ENCODE peak calls at places on chromosome 11, in five cellular contexts. B is SK-N-SH, F is tibial nerve, K is tibial artery, A is left ventricle myocardium inferior. I is an unnamed sample.

GRCh38 chr11:16737860-16738197 is 618 bp upstream of the C11orf58 start:
- DNase-seq in K (no peak), B (peak), A (no peak), F (no peak), I (no peak)

GRCh38 chr11:111691176-111691575 is 75.0 kb downstream of the PPP2R1B start:
- DNase-seq in B (no peak), A (no peak), F (no peak), K (no peak), I (no peak)

GRCh38 chr11:2929880-2930704 is 872 bp upstream of the PHLDA2 start:
- DNase-seq in F (no peak), B (peak), A (no peak), K (peak), I (no peak)

GRCh38 chr11:44005956-44006355 is 41.8 kb upstream of the ACCSL start:
- DNase-seq in B (no peak), A (no peak), K (no peak), F (no peak), I (no peak)

GRCh38 chr11:95563859-95564258 is 225.7 kb downstream of the FAM76B start:
- DNase-seq in A (no peak), F (no peak), B (no peak), K (no peak), I (no peak)

GRCh38 chr11:43942651-43943356 is 367 bp downstream of the C11orf96 start:
- DNase-seq in F (no peak), B (peak), A (no peak), K (no peak), I (no peak)

GRCh38 chr11:116976941-116977570 is 121.2 kb downstream of the SIK3 start:
- DNase-seq in A (no peak), F (no peak), K (no peak), B (no peak), I (no peak)

GRCh38 chr11:68264244-68264643 is 7.5 kb downstream of the C11orf24 start:
- DNase-seq in K (no peak), A (no peak), B (no peak), F (no peak), I (no peak)

GRCh38 chr11:84289381-84289906 is 1003.3 kb upstream of the CCDC90B start:
- DNase-seq in A (no peak), B (no peak), K (no peak), F (no peak), I (no peak)

GRCh38 chr11:6757373-6757967 is 14.3 kb downstream of the OR2AG2 start:
- DNase-seq in F (no peak), A (peak), B (peak), K (peak), I (peak)

GRCh38 chr11:9039194-9039593 is 35.4 kb upstream of the NRIP3 start:
- DNase-seq in F (no peak), B (no peak), K (no peak), A (no peak), I (no peak)

GRCh38 chr11:1544536-1544935 is 27.5 kb downstream of the DUSP8 start:
- DNase-seq in B (no peak), F (no peak), K (no peak), A (no peak), I (no peak)

GRCh38 chr11:122068096-122068495 is 47.9 kb downstream of the BLID start:
- DNase-seq in F (no peak), K (no peak), B (no peak), A (no peak), I (no peak)

GRCh38 chr11:102368472-102368871 is 21.5 kb downstream of the BIRC2 start:
- DNase-seq in F (no peak), A (no peak), K (no peak), B (no peak), I (no peak)

GRCh38 chr11:13826505-13827278 is 135.8 kb upstream of the SPON1 start:
- DNase-seq in F (no peak), B (no peak), A (no peak), K (no peak), I (no peak)

GRCh38 chr11:34810107-34810562 is 106.0 kb downstream of the APIP start:
- DNase-seq in K (no peak), B (no peak), A (no peak), F (no peak), I (no peak)

GRCh38 chr11:101003468-101003867 is 126.1 kb downstream of the PGR start:
- DNase-seq in K (no peak), A (no peak), B (peak), F (no peak), I (no peak)

GRCh38 chr11:65429724-65430405 is 7.3 kb downstream of the NEAT1 start:
- DNase-seq in B (no peak), F (no peak), K (peak), A (peak), I (no peak)

GRCh38 chr11:106424111-106424510 is 346.6 kb downstream of the AASDHPPT start:
- DNase-seq in F (no peak), A (no peak), B (no peak), K (no peak), I (no peak)

GRCh38 chr11:68816917-68817419 is 24.7 kb downstream of the CPT1A start:
- DNase-seq in K (no peak), B (no peak), F (no peak), A (no peak), I (no peak)

GRCh38 chr11:77428598-77428997 is 45.3 kb downstream of the PAK1 start:
- DNase-seq in A (no peak), K (no peak), B (no peak), F (no peak), I (no peak)

GRCh38 chr11:47259178-47259977 is 1.6 kb downstream of the NR1H3 start:
- DNase-seq in F (no peak), K (no peak), A (no peak), B (peak), I (peak)

GRCh38 chr11:64007160-64007628 is 21.0 kb downstream of the OTUB1 start:
- DNase-seq in K (peak), A (no peak), B (peak), F (no peak), I (no peak)

GRCh38 chr11:65366340-65366773 is 11.8 kb downstream of the TIGD3 start:
- DNase-seq in B (peak), A (no peak), K (no peak), F (no peak), I (no peak)

GRCh38 chr11:65888163-65888814 is at the start of gene FIBP:
- DNase-seq in K (peak), F (peak), A (peak), B (peak), I (peak)

GRCh38 chr11:94793822-94794221 is 25.7 kb downstream of the AMOTL1 start:
- DNase-seq in F (no peak), B (no peak), A (no peak), K (no peak), I (no peak)

GRCh38 chr11:116688202-116688540 is 84.6 kb downstream of the BUD13 start:
- DNase-seq in B (no peak), F (no peak), K (no peak), A (no peak), I (no peak)

GRCh38 chr11:107257660-107258059 is 200.0 kb downstream of the CWF19L2 start:
- DNase-seq in F (no peak), A (no peak), B (no peak), K (no peak), I (no peak)

GRCh38 chr11:9104581-9104980 is 13.2 kb upstream of the SCUBE2 start:
- DNase-seq in A (no peak), K (no peak), F (no peak), B (no peak), I (no peak)

GRCh38 chr11:18259259-18259658 is 6.8 kb upstream of the SAA1 start:
- DNase-seq in K (no peak), A (no peak), F (no peak), B (no peak), I (no peak)

DNA sequence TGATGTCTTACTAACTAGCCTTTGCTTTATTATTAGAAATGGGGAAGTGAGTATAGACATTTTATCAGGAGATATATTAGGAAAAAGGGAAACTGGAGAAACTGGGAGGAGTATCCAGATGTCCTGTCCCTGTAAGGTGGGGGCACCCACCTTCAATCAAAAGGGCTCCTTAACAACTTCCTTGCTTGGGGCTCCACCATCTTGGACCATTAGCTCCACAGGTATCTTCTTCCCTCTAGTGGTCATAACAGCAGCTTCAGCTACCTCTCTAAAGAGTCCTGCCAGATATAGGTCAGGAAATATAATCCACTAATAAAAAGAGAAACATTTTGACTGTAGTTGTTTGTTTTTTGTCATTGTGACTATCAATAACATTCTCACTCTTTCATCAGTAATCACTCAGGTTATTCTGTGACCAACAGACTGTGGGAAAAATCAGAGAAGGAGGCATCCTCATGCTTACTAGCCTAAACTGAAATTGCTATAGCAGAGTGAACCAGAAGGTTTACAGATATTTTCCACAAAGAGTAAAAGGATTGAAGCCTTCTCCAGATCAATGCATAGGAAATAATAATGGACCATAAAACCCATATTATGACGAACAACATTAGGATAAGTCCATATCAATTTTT is 10.4 kb downstream of the OR51B4 start:
- DNase-seq in A (no peak), K (no peak), B (peak), F (no peak), I (no peak)
- TF ChIP-seq CTCF in A (no peak), K (peak), B (peak), F (peak), I (no peak)

GRCh38 chr11:119277660-119278059 is 39.3 kb downstream of the MCAM start:
- DNase-seq in F (no peak), A (no peak), K (no peak), B (no peak), I (no peak)

GRCh38 chr11:119273721-119274120 is 43.2 kb downstream of the MCAM start:
- DNase-seq in F (no peak), A (no peak), K (no peak), B (no peak), I (no peak)
- H3K27ac ChIP-seq in F (no peak), A (no peak), K (no peak), B (no peak), I (no peak)

GRCh38 chr11:123729602-123730001 is 11.9 kb downstream of the ZNF202 start:
- DNase-seq in K (no peak), A (no peak), B (no peak), F (no peak), I (no peak)
- TF ChIP-seq CTCF in K (no peak), A (no peak), B (no peak), F (no peak), I (no peak)

DNA sequence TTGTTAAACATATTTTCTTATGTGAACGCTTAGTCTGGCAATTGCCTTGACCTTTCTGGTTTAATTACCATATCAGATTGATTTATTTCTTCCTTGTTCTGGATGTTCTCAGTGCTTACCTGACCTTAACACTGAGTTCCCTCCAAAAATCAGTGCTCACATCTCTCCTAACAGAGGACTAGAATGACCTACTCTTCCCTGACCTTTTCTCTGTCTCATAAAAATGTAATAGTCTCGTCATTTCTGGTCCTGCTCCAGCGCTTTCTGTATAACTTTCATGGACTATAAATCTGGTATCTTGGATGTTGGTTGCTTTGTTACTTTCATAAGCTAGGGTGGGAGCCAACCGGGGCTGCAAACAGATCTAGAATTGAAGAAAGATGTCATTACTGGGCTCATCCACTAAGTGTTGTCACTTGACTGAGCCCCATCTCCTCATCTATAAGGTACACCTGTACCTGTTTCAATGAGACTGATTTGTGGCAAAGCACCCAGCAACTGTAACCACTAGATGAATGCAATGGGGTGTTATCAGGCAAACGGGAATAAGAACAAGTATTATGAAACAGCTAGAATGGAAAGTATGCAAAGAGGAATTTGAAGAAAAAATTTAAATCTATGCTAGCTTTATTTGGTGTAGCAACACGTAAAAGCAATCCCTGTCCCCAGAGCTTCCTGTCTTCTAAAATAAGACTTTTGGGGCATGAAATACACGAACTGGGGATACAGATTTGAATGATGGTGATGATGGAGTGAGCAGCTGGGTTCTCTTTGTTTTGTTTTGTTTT is 2.4 kb downstream of the FADS2 start:
- DNase-seq in B (no peak), K (peak), A (no peak), F (no peak), I (no peak)
- H3K27ac ChIP-seq in B (peak), K (peak), A (peak), F (peak), I (no peak)

DNA sequence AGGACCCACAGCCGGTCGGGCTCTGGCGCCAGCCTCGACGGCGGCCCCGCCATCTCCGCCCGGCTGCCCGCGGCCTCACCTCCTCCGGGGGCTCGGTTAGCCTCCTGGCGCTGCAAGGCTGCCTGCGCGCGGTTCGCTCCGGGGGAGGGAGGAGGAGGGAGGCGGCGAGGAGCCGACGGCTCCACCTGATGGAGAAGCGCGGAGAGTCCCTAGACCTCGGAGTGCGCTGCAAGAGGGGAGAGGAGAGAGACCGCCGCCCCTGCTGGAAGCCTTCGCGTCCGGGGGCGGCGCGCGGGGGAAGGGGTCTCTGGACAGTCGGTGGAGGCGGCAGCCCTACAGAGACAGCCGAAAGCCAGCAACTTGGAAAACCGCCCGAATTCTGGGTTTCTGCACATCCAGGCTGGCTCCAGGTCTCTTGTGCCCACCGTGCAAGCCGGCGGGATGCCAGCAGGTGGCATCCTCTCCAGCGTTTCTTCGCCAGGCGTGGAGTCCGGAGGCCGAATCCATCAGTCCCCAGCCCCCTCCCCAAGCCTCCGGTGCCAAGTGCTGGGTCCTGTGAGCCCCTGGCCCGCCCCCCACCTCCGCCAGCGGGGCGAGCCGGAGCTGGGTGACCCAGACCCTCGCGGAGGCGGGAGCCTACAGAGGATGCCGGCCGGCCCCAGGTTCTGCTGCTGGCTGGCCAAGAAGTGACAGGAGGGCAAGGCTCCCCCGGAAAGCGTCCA is 2.9 kb upstream of the KIRREL3 start:
- DNase-seq in K (no peak), B (peak), F (no peak), A (no peak), I (no peak)
- TF ChIP-seq CTCF in K (no peak), B (peak), F (no peak), A (peak), I (no peak)

GRCh38 chr11:10935015-10935564 is 77.2 kb upstream of the ZBED5 start:
- DNase-seq in A (no peak), F (no peak), K (no peak), B (no peak), I (no peak)

GRCh38 chr11:10933455-10934292 is 75.8 kb upstream of the ZBED5 start:
- DNase-seq in K (peak), A (peak), B (peak), F (peak), I (peak)

GRCh38 chr11:10932976-10933375 is 75.1 kb upstream of the ZBED5 start:
- DNase-seq in B (no peak), A (no peak), F (no peak), K (no peak), I (no peak)

GRCh38 chr11:10931761-10932700 is 74.2 kb upstream of the ZBED5 start:
- DNase-seq in B (no peak), A (peak), F (no peak), K (peak), I (no peak)

DNA sequence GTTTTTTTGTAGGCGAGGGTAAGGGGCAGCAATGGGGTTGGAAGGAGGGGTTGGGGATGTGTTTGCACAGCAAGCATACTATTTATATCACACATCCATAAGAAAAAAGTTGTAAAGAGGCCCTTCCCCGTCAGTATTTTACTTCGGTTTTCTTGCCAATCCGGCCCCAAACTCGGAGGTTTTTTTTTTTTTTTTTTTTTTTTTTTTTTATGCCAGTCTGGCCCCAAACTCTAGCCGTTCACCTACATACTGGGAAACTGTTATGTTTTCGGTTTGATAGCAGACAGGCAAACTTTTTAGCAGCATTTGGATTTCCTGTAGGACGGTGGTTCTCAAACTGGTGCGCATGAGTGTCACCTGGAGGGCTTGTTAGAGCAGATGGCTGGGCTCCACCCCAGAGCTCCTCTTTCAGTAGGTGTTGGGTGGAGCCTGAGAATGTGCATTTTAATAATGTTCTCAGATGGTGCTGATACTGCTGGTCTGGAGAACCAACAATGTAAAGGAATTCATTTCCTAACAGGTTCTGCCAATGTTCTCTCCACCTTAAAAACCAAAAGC is 76.5 kb upstream of the ZBED5 start:
- DNase-seq in B (no peak), F (no peak), A (no peak), K (no peak), I (no peak)
- H3K27ac ChIP-seq in B (no peak), F (peak), A (peak), K (peak), I (no peak)

DNA sequence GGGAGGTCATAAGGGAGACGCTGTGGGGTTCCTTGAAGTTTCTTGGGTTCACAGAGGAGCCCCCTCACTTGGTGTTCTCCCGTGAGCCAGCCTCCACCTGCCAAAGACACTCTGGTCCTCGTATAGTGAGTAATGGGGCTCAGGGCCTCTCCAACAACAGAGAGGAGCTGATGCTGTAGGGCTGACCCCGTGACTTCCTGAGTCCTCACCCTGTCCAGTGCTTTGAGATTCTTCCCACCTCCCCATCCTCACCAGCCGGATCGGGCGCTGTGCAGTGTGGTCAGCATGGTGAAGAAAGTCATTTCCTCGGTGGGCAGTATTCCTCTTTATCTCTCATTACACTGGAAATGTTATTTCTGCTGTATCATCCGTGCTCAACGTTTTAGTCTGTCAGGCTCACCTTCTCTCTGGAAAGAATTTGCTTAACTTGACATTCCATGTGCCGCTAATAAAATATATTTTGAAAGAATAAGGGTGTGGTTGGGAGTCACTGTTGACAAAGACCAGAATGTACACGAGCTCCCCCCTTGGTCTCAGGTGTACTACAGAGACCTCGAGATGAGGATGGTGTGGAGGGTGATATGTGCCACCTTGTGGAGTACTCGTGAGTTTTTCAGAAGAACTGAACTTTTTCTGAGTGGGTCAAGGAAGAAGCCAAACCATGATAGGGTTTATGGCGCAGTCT is 25.7 kb upstream of the SCGB1A1 start:
- DNase-seq in B (no peak), F (no peak), A (no peak), K (no peak), I (peak)
- TF ChIP-seq CTCF in B (peak), F (no peak), A (no peak), K (no peak), I (peak)

GRCh38 chr11:45860348-45860747 is 13.1 kb downstream of the CRY2 start:
- DNase-seq in A (no peak), K (no peak), F (no peak), B (no peak), I (no peak)
- H3K27ac ChIP-seq in A (peak), K (peak), F (peak), B (peak), I (no peak)

GRCh38 chr11:76424379-76424778 is 20.4 kb upstream of the EMSY start:
- DNase-seq in K (no peak), A (no peak), B (no peak), F (no peak), I (no peak)

GRCh38 chr11:76424891-76425290 is 19.9 kb upstream of the EMSY start:
- DNase-seq in F (no peak), K (no peak), B (no peak), A (no peak), I (no peak)

GRCh38 chr11:76415073-76415472 is 29.7 kb upstream of the EMSY start:
- DNase-seq in B (no peak), F (no peak), K (no peak), A (no peak), I (no peak)

GRCh38 chr11:76419896-76420295 is 24.9 kb upstream of the EMSY start:
- DNase-seq in B (no peak), F (no peak), K (no peak), A (no peak), I (no peak)
- TF ChIP-seq CTCF in B (peak), F (no peak), K (no peak), A (peak), I (peak)

I was measured in CD4-positive, alpha-beta T cell.